ENCODE peak calls at places on chromosomes 7 and 10, in six cellular contexts. Q is CD4-positive, alpha-beta memory T cell; S is cortex of kidney; C is NCI-H2171 treated with DMSO at 0.1 percent for 48 hours; Z is activated naive CD4-positive, alpha-beta T cell; U is esophagus squamous epithelium. K is an unnamed sample.

GRCh38 chr10:115727114-115727513 is 545.9 kb downstream of the GFRA1 start:
- DNase-seq in Q (no peak), S (no peak), C (peak), Z (no peak), U (no peak), K (no peak)

GRCh38 chr7:40822861-40823260 is 688.1 kb downstream of the SUGCT start:
- DNase-seq in Q (no peak), S (no peak), C (no peak), Z (no peak), U (no peak), K (no peak)

GRCh38 chr7:142749218-142749993 is at the start of gene PRSS1:
- DNase-seq in Q (no peak), S (no peak), C (no peak), Z (no peak), U (no peak), K (no peak)

GRCh38 chr7:118372530-118372929 is 148.0 kb downstream of the ANKRD7 start:
- DNase-seq in Q (no peak), S (no peak), C (no peak), Z (no peak), U (no peak), K (no peak)

GRCh38 chr10:59894114-59894513 is 12.2 kb downstream of the CCDC6 start:
- DNase-seq in Q (no peak), S (no peak), C (no peak), Z (no peak), U (no peak), K (no peak)

GRCh38 chr7:131681961-131682360 is 125.5 kb upstream of the PODXL start:
- DNase-seq in Q (no peak), S (no peak), C (no peak), Z (no peak), U (no peak), K (no peak)

GRCh38 chr10:29081971-29082699 is 206.7 kb upstream of the LYZL1 start:
- DNase-seq in Q (no peak), S (no peak), C (no peak), Z (no peak), U (no peak), K (no peak)

GRCh38 chr10:70459061-70459770 is 17.7 kb upstream of the NODAL start:
- DNase-seq in Q (no peak), S (no peak), C (no peak), Z (no peak), U (no peak), K (no peak)

GRCh38 chr7:24029068-24029467 is 254.9 kb upstream of the NPY start:
- DNase-seq in Q (no peak), S (no peak), C (no peak), Z (no peak), U (no peak), K (no peak)

GRCh38 chr7:55565693-55566092 is 6.6 kb downstream of the VOPP1 start:
- DNase-seq in Q (no peak), S (no peak), C (no peak), Z (no peak), U (no peak), K (no peak)

GRCh38 chr7:32428546-32428945 is 61.6 kb downstream of the LSM5 start:
- DNase-seq in Q (no peak), S (no peak), C (no peak), Z (no peak), U (no peak), K (no peak)

GRCh38 chr7:55494951-55495350 is 77.4 kb downstream of the VOPP1 start:
- DNase-seq in Q (no peak), S (no peak), C (no peak), Z (no peak), U (no peak), K (no peak)

GRCh38 chr10:22152403-22152802 is 65.4 kb downstream of the EBLN1 start:
- DNase-seq in Q (no peak), S (no peak), C (no peak), Z (no peak), U (no peak), K (no peak)

GRCh38 chr10:103695584-103696005 is 159.8 kb downstream of the SH3PXD2A start:
- DNase-seq in Q (no peak), S (no peak), C (no peak), Z (no peak), U (no peak), K (no peak)

GRCh38 chr7:151809156-151809863 is 67.6 kb downstream of the PRKAG2 start:
- DNase-seq in Q (no peak), S (no peak), C (no peak), Z (no peak), U (no peak), K (no peak)

GRCh38 chr10:111035542-111035941 is 41.3 kb upstream of the ADRA2A start:
- DNase-seq in Q (no peak), S (no peak), C (no peak), Z (no peak), U (no peak), K (no peak)

GRCh38 chr7:98354511-98355249 is 46.2 kb downstream of the BAIAP2L1 start:
- DNase-seq in Q (no peak), S (no peak), C (no peak), Z (no peak), U (no peak), K (no peak)

GRCh38 chr7:83936056-83936703 is 258.4 kb downstream of the SEMA3A start:
- DNase-seq in Q (peak), S (no peak), C (peak), Z (no peak), U (no peak), K (peak)

GRCh38 chr10:73296946-73297345 is 44.5 kb upstream of the MRPS16 start:
- DNase-seq in Q (peak), S (no peak), C (no peak), Z (no peak), U (no peak), K (no peak)

GRCh38 chr10:24952146-24952700 is at the start of gene PRTFDC1:
- DNase-seq in Q (peak), S (no peak), C (peak), Z (no peak), U (no peak), K (peak)

GRCh38 chr7:95865716-95866371 is 93.5 kb downstream of the DYNC1I1 start:
- DNase-seq in Q (no peak), S (no peak), C (no peak), Z (no peak), U (no peak), K (no peak)

GRCh38 chr7:2870471-2870941 is 26.4 kb upstream of the GNA12 start:
- DNase-seq in Q (peak), S (no peak), C (no peak), Z (peak), U (no peak), K (peak)

GRCh38 chr7:86932038-86932512 is 127.4 kb downstream of the ELAPOR2 start:
- DNase-seq in Q (no peak), S (no peak), C (no peak), Z (no peak), U (no peak), K (no peak)

GRCh38 chr10:4672199-4672598 is 153.8 kb upstream of the AKR1E2 start:
- DNase-seq in Q (no peak), S (no peak), C (no peak), Z (no peak), U (no peak), K (no peak)

GRCh38 chr10:89659185-89660131 is 14.4 kb upstream of the PANK1 start:
- DNase-seq in Q (no peak), S (no peak), C (no peak), Z (no peak), U (no peak), K (no peak)

GRCh38 chr7:25216837-25217236 is 11.4 kb downstream of the NPVF start:
- DNase-seq in Q (peak), S (no peak), C (peak), Z (no peak), U (no peak), K (no peak)

GRCh38 chr10:48224296-48224695 is 50.2 kb downstream of the FRMPD2 start:
- DNase-seq in Q (no peak), S (no peak), C (no peak), Z (no peak), U (no peak), K (no peak)

GRCh38 chr10:65571011-65571570 is 1354.7 kb upstream of the LRRTM3 start:
- DNase-seq in Q (no peak), S (no peak), C (peak), Z (no peak), U (no peak), K (no peak)

GRCh38 chr10:22158426-22158825 is 59.4 kb downstream of the EBLN1 start:
- DNase-seq in Q (no peak), S (no peak), C (no peak), Z (no peak), U (no peak), K (no peak)

GRCh38 chr10:104328916-104329710 is 9.2 kb downstream of the ITPRIP start:
- DNase-seq in Q (peak), S (no peak), C (no peak), Z (peak), U (no peak), K (peak)

GRCh38 chr7:72540106-72540611 is 128.0 kb upstream of the CALN1 start:
- DNase-seq in Q (no peak), S (no peak), C (no peak), Z (no peak), U (no peak), K (no peak)

GRCh38 chr7:138842111-138842510 is 44.1 kb upstream of the ATP6V0A4 start:
- DNase-seq in Q (no peak), S (no peak), C (no peak), Z (no peak), U (no peak), K (no peak)

K was measured in CD8-positive, alpha-beta T cell.